ENCODE peak calls at places on chromosomes 5 and 9, in four cellular contexts. G is H1, C is HepG2, J is K562. P is an unnamed sample.

GRCh38 chr5:1639757-1640156 is 116.0 kb upstream of the LPCAT1 start:
- DNase-seq in J (no peak), C (no peak), G (no peak), P (no peak)

GRCh38 chr9:133331221-133331620 is 4.8 kb downstream of the SURF6 start:
- DNase-seq in J (no peak), G (no peak), C (no peak), P (no peak)

GRCh38 chr9:129751841-129752801 is 721 bp downstream of the PTGES start:
- DNase-seq in G (no peak), J (no peak), C (no peak), P (no peak)

GRCh38 chr5:97019435-97020117 is 83.7 kb downstream of the LNPEP start:
- DNase-seq in J (no peak), C (no peak), G (no peak), P (no peak)

GRCh38 chr5:81556809-81557208 is 162.9 kb upstream of the ACOT12 start:
- DNase-seq in G (no peak), J (no peak), C (no peak), P (no peak)

GRCh38 chr9:98374385-98375051 is 119.1 kb upstream of the TBC1D2 start:
- DNase-seq in C (peak), G (no peak), J (peak), P (no peak)

GRCh38 chr9:16155878-16156277 is 603.0 kb downstream of the CCDC171 start:
- DNase-seq in C (no peak), G (no peak), J (no peak), P (no peak)

GRCh38 chr5:7753596-7753995 is 97.3 kb downstream of the CFAP90 start:
- DNase-seq in G (no peak), C (no peak), J (no peak), P (no peak)

GRCh38 chr5:58335518-58335917 is 124.4 kb downstream of the PLK2 start:
- DNase-seq in C (no peak), J (no peak), G (no peak), P (no peak)

GRCh38 chr5:180217797-180218196 is 8.8 kb upstream of the RASGEF1C start:
- DNase-seq in J (no peak), C (no peak), G (no peak), P (no peak)

GRCh38 chr9:84153885-84154284 is 173.3 kb downstream of the RMI1 start:
- DNase-seq in G (no peak), J (no peak), C (no peak), P (no peak)

GRCh38 chr9:133342083-133342406 is 5.9 kb downstream of the MED22 start:
- DNase-seq in C (no peak), J (no peak), G (peak), P (no peak)

GRCh38 chr9:121226186-121226585 is 24.5 kb upstream of the RAB14 start:
- DNase-seq in C (no peak), G (no peak), J (peak), P (no peak)

GRCh38 chr5:91151947-91152346 is 231.2 kb downstream of the ARRDC3 start:
- DNase-seq in J (no peak), C (peak), G (no peak), P (no peak)

GRCh38 chr5:134465856-134466240 is 54.2 kb upstream of the CDKN2AIPNL start:
- DNase-seq in J (peak), G (peak), C (peak), P (peak)

GRCh38 chr9:130150779-130151381 is 21.3 kb upstream of the NCS1 start:
- DNase-seq in J (no peak), C (no peak), G (no peak), P (no peak)

GRCh38 chr5:145483211-145483610 is 351.9 kb downstream of the PRELID2 start:
- DNase-seq in C (no peak), G (no peak), J (no peak), P (no peak)

GRCh38 chr5:39115644-39116346 is 41.6 kb upstream of the RICTOR start:
- DNase-seq in J (no peak), G (no peak), C (no peak), P (no peak)

GRCh38 chr5:72178910-72179815 is 71.9 kb downstream of the MAP1B start:
- DNase-seq in J (no peak), C (no peak), G (no peak), P (no peak)

GRCh38 chr5:757346-757930 is 27.1 kb downstream of the ZDHHC11B start:
- DNase-seq in C (no peak), J (peak), G (peak), P (no peak)

GRCh38 chr5:79070002-79070567 is 518 bp downstream of the BHMT2 start:
- DNase-seq in G (no peak), J (no peak), C (peak), P (no peak)

GRCh38 chr5:75335952-75336624 is 932 bp upstream of the HMGCR start:
- DNase-seq in G (no peak), J (peak), C (peak), P (peak)
- TF ChIP-seq POLR2AphosphoS5 in G (no peak), J (no peak), C (no peak), P (no peak)

GRCh38 chr9:135480942-135481315 is 1.3 kb downstream of the PPP1R26 start:
- DNase-seq in G (no peak), C (no peak), J (no peak), P (no peak)

GRCh38 chr9:135482015-135482754 is 2.6 kb downstream of the PPP1R26 start:
- DNase-seq in C (no peak), J (no peak), G (no peak), P (no peak)

GRCh38 chr9:135479469-135480052 is at the start of gene PPP1R26:
- DNase-seq in C (no peak), J (peak), G (no peak), P (no peak)

GRCh38 chr9:135478858-135479468 is 619 bp upstream of the PPP1R26 start:
- DNase-seq in G (peak), C (peak), J (peak), P (no peak)

DNA sequence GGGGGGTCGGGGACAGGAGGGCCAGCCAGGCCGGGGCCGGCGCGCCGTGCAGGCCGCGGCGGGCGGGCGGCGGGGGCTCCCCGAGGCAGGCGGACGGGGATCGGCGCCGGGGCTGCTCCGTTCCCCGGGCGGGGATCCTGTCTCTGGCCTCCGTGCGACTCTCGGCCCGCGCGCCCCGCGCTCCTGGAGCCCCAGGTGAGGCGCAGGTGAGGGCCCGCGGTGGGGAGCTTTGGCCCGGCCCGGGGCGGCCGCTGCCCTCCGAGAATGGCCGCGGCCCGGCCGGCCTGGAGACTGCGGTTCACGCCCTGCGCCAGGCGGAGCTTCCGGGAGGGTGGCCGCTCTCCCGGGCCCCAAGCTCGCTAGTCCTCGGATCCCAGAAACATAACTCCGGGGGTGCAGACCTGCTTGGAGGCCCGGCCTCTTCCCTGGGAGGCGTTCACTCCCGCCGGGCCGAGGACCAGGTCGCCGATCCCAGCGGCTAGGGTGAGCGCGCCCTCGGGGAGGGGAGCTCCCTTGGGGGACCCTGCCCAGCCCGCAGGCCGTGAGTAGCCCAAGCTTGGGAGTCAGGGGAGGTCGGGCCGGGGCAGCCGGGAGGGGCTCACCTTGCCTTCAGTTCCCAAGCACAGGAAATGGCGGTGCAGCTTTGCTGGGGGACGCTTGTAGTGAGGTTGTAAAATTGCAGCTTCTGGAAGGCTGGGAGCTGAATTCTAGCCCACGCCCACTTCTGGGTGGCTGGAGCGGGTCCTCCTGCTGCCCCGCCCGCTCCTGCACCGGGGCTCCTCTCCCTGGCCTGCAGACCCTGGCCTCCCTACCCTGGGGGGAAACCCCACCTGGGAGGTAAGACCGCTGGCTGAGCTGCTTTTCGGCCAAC is 724 bp downstream of the PPP1R26 start:
- DNase-seq in G (peak), J (peak), C (peak), P (no peak)
- TF ChIP-seq POLR2A in G (no peak), J (peak), C (peak), P (no peak)

DNA sequence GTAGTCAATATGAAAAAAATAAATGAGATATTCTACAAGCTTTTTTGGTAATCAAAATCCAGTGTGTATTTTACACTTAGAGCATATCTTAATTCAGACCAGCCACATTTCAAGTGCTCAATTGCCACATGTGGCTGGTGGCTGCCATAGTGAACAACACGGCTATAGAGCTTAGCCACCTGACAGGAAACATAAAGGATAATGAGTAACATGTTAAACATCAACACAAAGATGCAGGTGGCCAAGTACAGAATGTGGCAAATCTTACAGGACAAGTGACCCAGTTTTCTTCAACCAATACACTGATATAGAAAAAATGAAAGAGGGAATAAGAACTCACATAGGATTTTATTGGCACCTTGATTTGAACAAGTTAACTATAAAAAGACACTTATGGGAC is 61.4 kb downstream of the KIF24 start:
- DNase-seq in G (no peak), C (no peak), J (no peak), P (no peak)
- TF ChIP-seq TAF1 in G (no peak), C (no peak), J (no peak), P (no peak)

GRCh38 chr5:173887610-173888472 is at the start of gene CPEB4:
- DNase-seq in G (peak), C (peak), J (peak), P (peak)

GRCh38 chr5:173891367-173891766 is 3.2 kb downstream of the CPEB4 start:
- DNase-seq in G (no peak), J (no peak), C (no peak), P (no peak)

GRCh38 chr5:173888473-173889135 is 455 bp downstream of the CPEB4 start:
- DNase-seq in C (no peak), G (no peak), J (no peak), P (no peak)

GRCh38 chr5:173893192-173893561 is 5.0 kb downstream of the CPEB4 start:
- DNase-seq in G (no peak), J (no peak), C (no peak), P (no peak)

GRCh38 chr5:173890195-173890951 is 2.2 kb downstream of the CPEB4 start:
- DNase-seq in C (no peak), G (no peak), J (peak), P (no peak)
- TF ChIP-seq POLR2AphosphoS5 in C (no peak), G (no peak), J (no peak), P (no peak)

GRCh38 chr9:114336157-114336556 is 6.5 kb downstream of the ORM2 start:
- DNase-seq in G (no peak), J (no peak), C (no peak), P (no peak)
- TF ChIP-seq POLR2A in G (no peak), J (no peak), C (no peak), P (no peak)